ENCODE peak calls at places on chromosomes 1 and 21, in five cellular contexts. H is AG09309, I is H9, T is HFFc6, A is DND-41. M is an unnamed sample.

GRCh38 chr1:186923434-186923833 is 94.7 kb downstream of the PLA2G4A start:
- DNase-seq in I (no peak), T (no peak), H (no peak), A (no peak), M (no peak)

GRCh38 chr1:228050571-228051181 is 31.8 kb upstream of the ARF1 start:
- DNase-seq in T (no peak), A (no peak), H (no peak), I (no peak), M (no peak)

GRCh38 chr1:61746768-61747167 is 4.5 kb downstream of the PATJ start:
- DNase-seq in I (no peak), T (no peak), A (no peak), H (no peak), M (peak; percentile 3)

GRCh38 chr1:6448749-6449631 is 17.0 kb downstream of the TNFRSF25 start:
- DNase-seq in T (no peak), I (peak; percentile 80), H (no peak), A (no peak), M (no peak)

GRCh38 chr1:231553320-231553719 is 24.9 kb downstream of the TSNAX start:
- DNase-seq in A (no peak), T (no peak), H (no peak), I (no peak), M (no peak)

GRCh38 chr1:58443986-58444603 is 102.4 kb downstream of the OMA1 start:
- DNase-seq in H (peak; percentile 55), I (no peak), A (no peak), T (peak; percentile 72), M (no peak)

GRCh38 chr1:108947871-108948525 is 15.3 kb downstream of the CLCC1 start:
- DNase-seq in I (peak; percentile 43), H (no peak), T (no peak), A (no peak), M (no peak)

GRCh38 chr21:41508415-41509205 is 652 bp upstream of the TMPRSS2 start:
- DNase-seq in H (no peak), I (no peak), A (no peak), T (no peak), M (no peak)

GRCh38 chr1:27521336-27522147 is 31.6 kb upstream of the WASF2 start:
- DNase-seq in I (no peak), A (no peak), H (no peak), T (no peak), M (no peak)

GRCh38 chr1:168137515-168137821 is 738 bp upstream of the GPR161 start:
- DNase-seq in A (no peak), I (no peak), H (no peak), T (no peak), M (no peak)

GRCh38 chr1:65049941-65050713 is 83.8 kb upstream of the JAK1 start:
- DNase-seq in H (no peak), A (no peak), T (no peak), I (no peak), M (no peak)

GRCh38 chr1:156006666-156007376 is 13.9 kb downstream of the SSR2 start:
- DNase-seq in A (no peak), I (no peak), T (no peak), H (no peak), M (no peak)

GRCh38 chr1:156245451-156246232 is 2.2 kb downstream of the PAQR6 start:
- DNase-seq in I (peak; percentile 54), H (no peak), A (no peak), T (no peak), M (no peak)

GRCh38 chr1:85936057-85936456 is 220.5 kb downstream of the COL24A1 start:
- DNase-seq in H (no peak), A (no peak), T (no peak), I (no peak), M (no peak)

GRCh38 chr1:245173446-245174178 is 18.8 kb downstream of the KIF26B start:
- DNase-seq in H (no peak), T (no peak), A (no peak), I (no peak), M (no peak)

GRCh38 chr1:20361805-20362381 is 71.2 kb downstream of the VWA5B1 start:
- DNase-seq in I (peak; percentile 86), H (no peak), T (peak; percentile 38), A (peak; percentile 22), M (no peak)

GRCh38 chr1:93579891-93580290 is 101.7 kb downstream of the BCAR3 start:
- DNase-seq in I (no peak), T (peak; percentile 86), H (peak; percentile 69), A (no peak), M (peak; percentile 83)

GRCh38 chr1:219938706-219939105 is 10.3 kb upstream of the SLC30A10 start:
- DNase-seq in H (peak; percentile 20), T (peak; percentile 3), I (no peak), A (no peak), M (no peak)

GRCh38 chr1:191419842-191420241 is 738.4 kb upstream of the RGS18 start:
- DNase-seq in A (no peak), I (no peak), T (no peak), H (no peak), M (no peak)

GRCh38 chr1:22652881-22653316 is at the start of gene C1QB:
- DNase-seq in T (no peak), H (no peak), I (no peak), A (no peak), M (no peak)

GRCh38 chr1:36303650-36304360 is 2.4 kb upstream of the SH3D21 start:
- DNase-seq in H (no peak), T (no peak), A (no peak), I (no peak), M (no peak)

GRCh38 chr1:236553370-236553769 is 29.6 kb downstream of the LGALS8 start:
- DNase-seq in A (no peak), I (no peak), H (no peak), T (no peak), M (no peak)

GRCh38 chr21:16285646-16286223 is 556.0 kb downstream of the USP25 start:
- DNase-seq in H (no peak), I (no peak), T (no peak), A (no peak), M (no peak)

GRCh38 chr1:225695578-225696332 is 42.8 kb upstream of the ENAH start:
- DNase-seq in H (no peak), A (no peak), I (no peak), T (no peak), M (peak; percentile 24)

GRCh38 chr1:169309178-169310166 is 58.1 kb downstream of the NME7 start:
- DNase-seq in H (no peak), T (no peak), I (no peak), A (no peak), M (no peak)

GRCh38 chr1:51973587-51974474 is 16.7 kb downstream of the RAB3B start:
- DNase-seq in I (no peak), T (peak; percentile 33), A (no peak), H (no peak), M (no peak)

GRCh38 chr1:100523038-100523649 is 14.8 kb upstream of the GPR88 start:
- DNase-seq in A (no peak), I (no peak), H (peak; percentile 8), T (no peak), M (no peak)

GRCh38 chr1:12595839-12596821 is 21.9 kb downstream of the DHRS3 start:
- DNase-seq in I (peak; percentile 91), T (peak; percentile 97), H (peak; percentile 97), A (no peak), M (peak; percentile 97)

DNA sequence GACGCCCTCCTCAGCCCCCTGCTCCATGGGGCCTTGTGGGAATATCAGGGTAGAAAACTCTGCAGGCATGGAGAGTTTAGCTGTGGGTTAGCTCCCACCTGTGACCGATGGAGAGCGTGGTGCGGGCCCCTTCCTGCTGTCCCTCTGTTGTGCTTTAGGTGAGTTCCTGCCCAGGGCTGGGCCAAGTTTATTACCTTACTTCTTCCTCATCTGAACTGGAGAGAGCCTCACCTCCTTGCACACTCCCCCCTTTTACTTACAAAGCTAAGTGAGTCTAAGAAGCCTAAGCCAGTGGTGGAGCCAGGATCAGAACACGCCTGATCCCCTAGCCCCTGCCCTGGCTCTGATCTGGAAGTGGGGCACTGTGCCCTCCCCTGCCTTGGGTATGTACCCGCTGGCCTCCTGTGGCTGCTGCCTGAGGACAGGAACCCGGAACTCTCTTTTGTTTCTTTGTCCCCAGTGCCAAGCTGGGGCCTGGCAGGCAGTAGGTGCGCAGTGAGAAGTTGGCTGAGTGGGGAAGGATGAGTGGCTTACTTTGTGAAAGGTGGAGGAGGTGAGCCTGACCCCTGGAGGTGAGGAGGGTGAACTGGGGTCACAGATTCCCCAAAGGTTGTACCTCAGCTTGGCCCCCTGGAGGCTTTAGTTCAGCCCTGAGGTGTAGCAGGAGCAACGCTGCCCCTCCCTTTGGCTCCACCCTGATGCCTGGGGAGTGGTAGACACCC is 32.9 kb downstream of the ARHGEF10L start:
- DNase-seq in H (no peak), A (no peak), T (no peak), I (peak; percentile 73), M (no peak)
- TF ChIP-seq CTCF in H (peak; percentile 15), A (peak; percentile 46), T (peak; percentile 47), I (peak; percentile 75), M (no peak)

DNA sequence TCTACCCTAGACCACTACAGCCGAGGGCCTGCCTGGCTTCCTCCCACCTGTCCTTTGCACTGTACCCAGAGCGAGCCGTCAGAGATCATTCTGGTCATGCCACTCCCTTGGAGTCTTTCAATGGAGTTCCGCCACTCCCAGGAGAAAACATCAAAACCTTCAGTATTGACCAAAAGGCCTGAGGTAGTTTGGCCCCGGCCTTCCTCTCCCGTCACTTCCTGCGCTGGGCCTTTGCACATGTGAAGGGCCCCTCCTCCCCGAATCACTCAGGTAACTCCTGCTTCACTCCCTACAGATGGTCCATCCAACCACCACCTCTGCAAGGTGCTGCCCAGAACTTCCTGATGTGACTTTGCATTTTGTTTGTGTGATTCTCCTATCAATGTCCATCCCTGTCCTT is 26.6 kb downstream of the UBE2G2 start:
- DNase-seq in T (no peak), H (no peak), I (no peak), A (no peak), M (no peak)
- TF ChIP-seq CTCF in T (no peak), H (no peak), I (no peak), A (no peak), M (no peak)

GRCh38 chr1:208654241-208654640 is 410.1 kb upstream of the PLXNA2 start:
- DNase-seq in I (peak; percentile 29), T (no peak), A (no peak), H (peak; percentile 1), M (no peak)
- TF ChIP-seq CTCF in I (peak; percentile 74), T (peak; percentile 68), A (peak; percentile 61), H (peak; percentile 52), M (peak; percentile 14)

DNA sequence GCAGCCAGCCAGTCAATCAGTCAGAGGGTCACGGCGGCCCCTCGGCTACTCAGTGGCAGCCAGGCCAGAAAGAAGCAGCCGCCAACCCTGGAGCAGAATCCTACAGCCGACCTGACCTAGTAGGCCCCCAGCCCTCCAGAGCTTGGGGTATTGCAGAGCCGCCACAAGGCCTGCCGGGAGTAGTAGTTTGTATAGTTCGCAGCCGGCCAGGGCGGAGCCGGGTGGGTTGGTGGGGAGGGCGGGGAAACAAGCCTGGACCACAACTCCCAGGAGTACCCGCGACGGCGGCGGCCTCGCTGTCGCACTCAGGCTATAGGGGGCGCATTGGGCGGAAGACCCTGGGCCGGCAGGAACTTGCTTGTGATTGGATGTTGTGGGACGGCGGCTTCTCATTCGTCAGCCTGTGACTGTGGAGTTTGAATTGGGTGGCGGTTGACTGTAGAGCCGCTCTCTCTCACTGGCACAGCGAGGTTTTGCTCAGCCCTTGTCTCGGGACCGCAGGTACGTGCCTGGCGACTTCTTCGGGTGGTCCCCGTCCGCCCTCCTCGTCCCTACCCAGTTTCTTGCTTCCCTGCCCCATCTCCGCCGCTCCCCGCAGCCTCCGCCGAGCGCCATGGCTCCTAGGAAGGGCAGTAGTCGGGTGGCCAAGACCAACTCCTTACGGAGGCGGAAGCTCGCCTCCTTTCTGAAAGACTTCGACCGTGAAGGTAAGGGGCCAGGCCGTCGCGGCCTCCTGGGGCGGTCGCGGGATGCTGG is at the start of gene CDCA8:
- DNase-seq in A (peak; percentile 99), T (peak; percentile 98), I (peak; percentile 99), H (peak; percentile 88), M (peak; percentile 93)
- TF ChIP-seq CTCF in A (peak; percentile 81), T (peak; percentile 74), I (peak; percentile 80), H (peak; percentile 72), M (peak; percentile 79)

GRCh38 chr1:23977854-23978191 is 2.3 kb downstream of the SRSF10 start:
- DNase-seq in I (no peak), A (no peak), H (no peak), T (no peak), M (no peak)
- TF ChIP-seq CTCF in I (no peak), A (no peak), H (no peak), T (no peak), M (no peak)